ENCODE peak calls at places on chromosome 19, in four cellular contexts. B is cardiac muscle cell, K is tibial nerve, X is pancreas. Z is an unnamed sample.

GRCh38 chr19:48779636-48780035 is 24.3 kb downstream of the FGF21 start:
- DNase-seq in B (no peak), K (no peak), X (no peak), Z (no peak)

GRCh38 chr19:45975296-45975695 is 1.6 kb upstream of the NOVA2 start:
- DNase-seq in B (no peak), K (no peak), X (no peak), Z (no peak)

GRCh38 chr19:32651729-32652140 is 23.2 kb downstream of the ANKRD27 start:
- DNase-seq in B (peak; percentile 34), K (no peak), X (no peak), Z (peak; percentile 79)

GRCh38 chr19:49157445-49158224 is at the start of gene TRPM4:
- DNase-seq in B (peak; percentile 82), K (peak; percentile 79), X (peak; percentile 90), Z (peak; percentile 93)

GRCh38 chr19:33376423-33376822 is 2.9 kb downstream of the CEBPG start:
- DNase-seq in B (peak; percentile 84), K (peak; percentile 56), X (peak; percentile 47), Z (no peak)

GRCh38 chr19:33453207-33453736 is 68.3 kb downstream of the PEPD start:
- DNase-seq in B (no peak), K (no peak), X (no peak), Z (no peak)

GRCh38 chr19:56974554-56975207 is 134.2 kb upstream of the PEG3 start:
- DNase-seq in B (no peak), K (no peak), X (no peak), Z (no peak)

GRCh38 chr19:18399008-18399407 is 1.6 kb upstream of the LRRC25 start:
- DNase-seq in B (no peak), K (no peak), X (no peak), Z (no peak)

GRCh38 chr19:18414504-18415176 is 4.6 kb upstream of the SSBP4 start:
- DNase-seq in B (peak; percentile 46), K (no peak), X (no peak), Z (no peak)

GRCh38 chr19:6710273-6711077 is 10.0 kb downstream of the C3 start:
- DNase-seq in B (no peak), K (no peak), X (no peak), Z (no peak)

GRCh38 chr19:43765109-43765876 is 10.5 kb upstream of the SMG9 start:
- DNase-seq in B (peak; percentile 89), K (no peak), X (no peak), Z (peak; percentile 22)

GRCh38 chr19:53555352-53555751 is 17.4 kb downstream of the ZNF331 start:
- DNase-seq in B (no peak), K (no peak), X (no peak), Z (no peak)

GRCh38 chr19:15195987-15196682 is 4.7 kb downstream of the NOTCH3 start:
- DNase-seq in B (peak; percentile 24), K (no peak), X (peak; percentile 89), Z (no peak)

GRCh38 chr19:47107201-47107952 is 6.2 kb downstream of the ZC3H4 start:
- DNase-seq in B (no peak), K (no peak), X (peak; percentile 26), Z (no peak)

GRCh38 chr19:32404213-32404938 is 1.2 kb upstream of the DPY19L3 start:
- DNase-seq in B (peak; percentile 42), K (no peak), X (peak; percentile 9), Z (peak; percentile 56)

GRCh38 chr19:14554382-14554812 is 17.5 kb downstream of the NDUFB7 start:
- DNase-seq in B (no peak), K (no peak), X (no peak), Z (no peak)

GRCh38 chr19:16957151-16957662 is 68.4 kb downstream of the F2RL3 start:
- DNase-seq in B (peak; percentile 91), K (no peak), X (no peak), Z (peak; percentile 76)

GRCh38 chr19:14695471-14695870 is 5.6 kb downstream of the ZNF333 start:
- DNase-seq in B (no peak), K (no peak), X (no peak), Z (no peak)

GRCh38 chr19:23439623-23440022 is 44.4 kb upstream of the ZNF91 start:
- DNase-seq in B (no peak), K (no peak), X (no peak), Z (no peak)

GRCh38 chr19:51407631-51408131 is 9.8 kb downstream of the SIGLEC10 start:
- DNase-seq in B (peak; percentile 44), K (no peak), X (no peak), Z (no peak)

GRCh38 chr19:45781282-45782161 is 768 bp downstream of the DMPK start:
- DNase-seq in B (no peak), K (no peak), X (peak; percentile 88), Z (no peak)

GRCh38 chr19:53631949-53632407 is at the start of gene DPRX:
- DNase-seq in B (no peak), K (no peak), X (no peak), Z (no peak)

GRCh38 chr19:31517466-31518180 is 168.4 kb upstream of the TSHZ3 start:
- DNase-seq in B (no peak), K (no peak), X (no peak), Z (no peak)

GRCh38 chr19:33510728-33511255 is 10.8 kb downstream of the PEPD start:
- DNase-seq in B (no peak), K (no peak), X (no peak), Z (no peak)

GRCh38 chr19:13018037-13018914 is 23.0 kb downstream of the NFIX start:
- DNase-seq in B (peak; percentile 77), K (no peak), X (no peak), Z (no peak)

GRCh38 chr19:51030631-51031030 is 4.2 kb downstream of the KLK12 start:
- DNase-seq in B (no peak), K (no peak), X (no peak), Z (no peak)

GRCh38 chr19:11978492-11979100 is 13.8 kb downstream of the ZNF763 start:
- DNase-seq in B (no peak), K (no peak), X (no peak), Z (no peak)
- H3K4me3 ChIP-seq in B (no peak overlapping the region), K (no peak overlapping the region), X (no peak overlapping the region), Z (no peak overlapping the region)

GRCh38 chr19:42634409-42635232 is 39.9 kb upstream of the CEACAM8 start:
- DNase-seq in B (peak; percentile 43), K (no peak), X (peak; percentile 35), Z (peak; percentile 58)
- TF ChIP-seq CTCF in B (peak; percentile 82), K (peak; percentile 22), X (peak; percentile 63), Z (peak; percentile 85)

GRCh38 chr19:55206664-55207500 is 2.4 kb downstream of the PTPRH start:
- DNase-seq in B (peak; percentile 97), K (peak; percentile 30), X (peak; percentile 89), Z (peak; percentile 74)
- H3K4me3 ChIP-seq in B (no peak overlapping the region), K (no peak overlapping the region), X (peak overlapping the region; percentile 5), Z (no peak overlapping the region)

GRCh38 chr19:42096255-42096837 is 20.4 kb downstream of the ZNF574 start:
- DNase-seq in B (no peak), K (no peak), X (no peak), Z (no peak)
- TF ChIP-seq CTCF in B (no peak), K (no peak), X (no peak), Z (no peak)

DNA sequence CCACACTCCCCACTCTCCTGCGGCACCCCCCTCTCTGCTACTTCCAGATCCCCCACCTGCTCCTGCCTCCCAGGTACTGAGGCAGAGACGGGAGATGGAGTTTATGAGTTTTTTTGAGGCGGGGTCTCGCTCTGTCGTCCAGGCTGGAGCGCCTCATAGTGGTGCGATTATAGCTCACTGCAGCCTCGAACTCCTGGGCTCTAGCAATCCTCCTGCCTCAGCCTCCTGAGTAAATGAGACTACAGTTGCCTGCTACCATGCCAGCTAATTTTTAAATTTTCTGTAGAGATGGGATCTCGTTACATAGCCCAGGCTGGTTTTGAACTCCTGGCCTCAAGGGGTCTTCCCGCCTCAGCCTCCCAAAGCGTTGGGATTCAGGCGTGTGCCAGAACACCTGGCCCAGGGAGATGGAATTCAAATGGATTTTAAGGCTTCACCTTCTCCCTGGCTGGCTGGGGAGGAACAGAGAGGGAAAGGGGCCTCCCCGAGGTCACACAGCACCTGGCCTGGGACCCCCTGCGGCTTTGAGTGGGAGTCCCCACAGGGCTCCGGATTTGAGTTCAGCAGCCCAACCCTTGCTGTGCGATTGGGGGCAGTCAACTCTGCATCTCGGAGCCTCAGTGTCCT is 19.5 kb upstream of the TNFAIP8L1 start:
- DNase-seq in B (no peak), K (no peak), X (no peak), Z (no peak)
- H3K4me3 ChIP-seq in B (no peak overlapping the region), K (no peak overlapping the region), X (no peak overlapping the region), Z (no peak overlapping the region)

DNA sequence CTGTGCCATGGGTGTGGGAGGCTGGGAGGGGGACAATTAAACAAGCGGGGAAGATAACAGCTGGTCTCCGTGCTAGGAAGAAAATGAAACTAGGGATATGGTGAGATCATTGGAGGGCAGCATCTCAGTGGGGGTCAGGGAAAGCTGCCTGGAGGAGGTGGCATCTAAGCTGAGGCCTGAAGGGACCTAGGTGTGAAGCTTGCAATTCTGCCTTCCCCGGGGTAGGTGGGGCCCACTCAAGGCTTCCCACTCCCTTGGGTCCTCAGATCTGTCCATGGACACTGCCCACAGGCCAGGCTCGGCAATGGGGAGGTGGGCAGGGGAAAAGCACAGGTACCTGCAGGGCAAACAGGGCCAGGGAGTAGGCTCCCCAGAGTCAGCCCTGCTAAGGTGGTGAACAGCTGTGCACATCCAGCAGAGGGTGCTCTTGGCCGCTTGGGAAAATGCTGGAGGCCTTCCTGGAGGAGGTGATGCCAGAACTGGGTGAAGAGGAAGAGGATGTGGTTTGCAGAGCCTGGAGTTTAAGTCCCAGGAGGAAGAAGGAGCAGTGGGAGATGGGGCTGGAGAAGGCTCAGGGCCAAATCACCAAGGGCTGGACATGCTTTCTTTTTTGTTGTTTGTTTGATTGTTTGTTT is 25.7 kb upstream of the CCNE1 start:
- DNase-seq in B (no peak), K (no peak), X (no peak), Z (no peak)
- TF ChIP-seq CTCF in B (no peak), K (no peak), X (no peak), Z (peak; percentile 18)

DNA sequence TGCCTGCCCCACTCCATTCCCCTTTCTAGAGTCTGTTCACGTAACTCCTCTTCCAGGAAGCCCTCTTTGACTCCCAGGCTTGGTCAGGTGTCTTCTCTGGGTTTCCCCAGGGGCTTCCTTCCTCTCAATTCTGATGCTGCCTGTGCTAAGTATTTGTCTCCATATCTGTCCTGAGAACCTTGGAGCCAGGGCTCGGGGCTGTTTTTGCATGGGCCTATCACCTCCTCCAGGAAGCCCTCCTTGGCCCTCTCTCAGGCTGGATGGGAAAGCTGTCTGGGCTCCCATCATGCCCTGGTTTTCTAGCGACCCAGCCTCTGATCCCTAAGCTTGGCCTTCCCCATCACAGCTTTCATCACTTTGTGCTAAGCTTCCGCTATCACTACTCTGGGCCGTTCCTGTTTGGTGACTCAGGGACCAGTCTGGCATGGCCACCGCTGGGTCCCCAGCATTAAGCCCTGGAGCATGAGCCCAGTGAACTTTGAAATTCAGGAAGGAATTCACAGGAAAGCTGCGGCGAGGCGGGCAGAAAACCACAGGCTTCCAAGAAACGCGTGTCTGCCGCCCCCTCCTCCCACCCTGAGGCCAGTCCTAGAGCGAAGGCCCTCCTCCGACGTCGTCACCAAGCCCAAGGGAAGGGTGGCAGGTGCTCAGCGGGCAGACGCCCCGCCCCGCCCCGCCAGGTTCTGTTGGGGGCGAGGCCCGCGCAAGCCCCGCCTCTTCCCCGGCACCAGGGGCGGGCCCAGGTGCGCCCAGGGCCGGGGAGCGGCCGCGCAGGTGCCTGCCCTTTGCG is 482 bp upstream of the SPINT2 start:
- DNase-seq in B (peak; percentile 69), K (no peak), X (peak; percentile 96), Z (no peak)
- H3K4me3 ChIP-seq in B (peak overlapping the region; percentile 49), K (peak overlapping the region; percentile 71), X (no peak overlapping the region), Z (peak overlapping the region; percentile 41)

DNA sequence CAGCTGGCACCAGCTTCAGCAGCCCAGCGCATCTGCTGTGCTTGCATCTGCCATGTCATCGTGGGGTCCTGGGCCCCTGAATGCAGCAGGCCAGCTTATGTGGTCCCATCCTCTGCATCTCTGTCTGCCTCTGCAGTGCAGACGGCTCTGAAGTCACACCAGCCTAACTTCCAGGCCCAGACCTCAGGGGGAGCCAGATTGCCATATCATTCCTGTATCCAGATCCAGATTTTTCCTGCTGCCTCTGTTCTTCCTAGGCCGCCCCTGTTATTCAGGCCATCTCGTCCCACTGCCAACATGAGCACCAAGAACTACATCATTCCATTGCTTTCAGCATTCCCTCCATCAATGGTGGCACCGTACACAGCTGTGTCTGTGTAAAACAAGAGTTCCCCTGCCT is 571.6 kb downstream of the UQCRFS1 start:
- DNase-seq in B (no peak), K (no peak), X (no peak), Z (no peak)
- TF ChIP-seq CTCF in B (no peak), K (no peak), X (no peak), Z (no peak)